ENCODE peak calls at places on chromosomes 13 and 19, in four cellular contexts. L is GM23338, E is thoracic aorta, F is fibroblast of the aortic adventitia. G is an unnamed sample.
A peak's percentile ranks its signal among the peaks of the same experiment; 100 is the strongest.

GRCh38 chr19:43668406-43669158 is 1.4 kb downstream of the PLAUR start:
- DNase-seq in F (peak; percentile 100), E (peak; percentile 98), L (peak; percentile 100), G (peak; percentile 100)

GRCh38 chr19:43586346-43586745 is 9.6 kb downstream of the IRGQ start:
- DNase-seq in E (no peak), F (no peak), L (no peak), G (no peak)

GRCh38 chr19:1503089-1503924 is 9.5 kb downstream of the ADAMTSL5 start:
- DNase-seq in L (peak; percentile 85), F (peak; percentile 31), E (no peak), G (peak; percentile 31)

GRCh38 chr19:36008336-36008978 is at the start of gene SYNE4:
- DNase-seq in L (peak; percentile 93), F (no peak), E (no peak), G (no peak)

GRCh38 chr19:39927524-39928356 is 6.7 kb downstream of the FCGBP start:
- DNase-seq in E (no peak), F (no peak), L (no peak), G (no peak)

GRCh38 chr19:45153339-45154063 is 7.3 kb downstream of the NKPD1 start:
- DNase-seq in E (no peak), L (peak; percentile 84), F (peak; percentile 42), G (peak; percentile 33)

GRCh38 chr19:21765151-21765550 is 2.2 kb downstream of the ZNF100 start:
- DNase-seq in L (no peak), F (no peak), E (no peak), G (no peak)

GRCh38 chr19:7830272-7830771 is 304 bp downstream of the EVI5L start:
- DNase-seq in F (no peak), E (no peak), L (no peak), G (no peak)

GRCh38 chr13:113616991-113617749 is 32.6 kb downstream of the TFDP1 start:
- DNase-seq in L (peak; percentile 69), F (no peak), E (no peak), G (peak; percentile 64)

GRCh38 chr13:99982741-99983400 is 1.3 kb downstream of the ZIC2 start:
- DNase-seq in L (peak; percentile 31), E (no peak), F (no peak), G (no peak)

GRCh38 chr13:50387124-50387581 is 371.9 kb downstream of the KCNRG start:
- DNase-seq in E (no peak), L (peak; percentile 72), F (peak; percentile 61), G (peak; percentile 16)

GRCh38 chr19:17306285-17306714 is 628 bp downstream of the MRPL34 start:
- DNase-seq in E (no peak), L (peak; percentile 71), F (no peak), G (no peak)

GRCh38 chr13:103810026-103810425 is 743.8 kb upstream of the SLC10A2 start:
- DNase-seq in E (no peak), L (no peak), F (no peak), G (no peak)

GRCh38 chr13:90238433-90238832 is 1109.1 kb upstream of the MIR17HG start:
- DNase-seq in L (peak; percentile 26), E (no peak), F (peak; percentile 1), G (peak; percentile 52)

GRCh38 chr13:72970956-72971355 is 87.8 kb upstream of the KLF5 start:
- DNase-seq in F (peak; percentile 17), L (no peak), E (no peak), G (no peak)

GRCh38 chr19:1651548-1652394 is 644 bp downstream of the TCF3 start:
- DNase-seq in F (peak; percentile 13), E (no peak), L (peak; percentile 58), G (peak; percentile 26)

GRCh38 chr13:73045036-73045435 is 13.8 kb upstream of the KLF5 start:
- DNase-seq in F (no peak), L (no peak), E (no peak), G (no peak)

GRCh38 chr19:42397315-42398166 is 7.4 kb upstream of the CNFN start:
- DNase-seq in E (no peak), F (no peak), L (no peak), G (no peak)

GRCh38 chr19:2034729-2035589 is 16.1 kb downstream of the MKNK2 start:
- DNase-seq in F (peak; percentile 31), L (peak; percentile 100), E (no peak), G (peak; percentile 52)

GRCh38 chr13:26558912-26559485 is 1.5 kb downstream of the WASF3 start:
- DNase-seq in L (peak; percentile 51), F (peak; percentile 37), E (no peak), G (peak; percentile 23)

GRCh38 chr19:55620951-55621672 is 3.3 kb downstream of the ZNF784 start:
- DNase-seq in F (no peak), E (no peak), L (no peak), G (no peak)

GRCh38 chr19:17555929-17556813 is 722 bp downstream of the COLGALT1 start:
- DNase-seq in E (no peak), L (peak; percentile 81), F (peak; percentile 58), G (peak; percentile 70)

GRCh38 chr19:33395561-33396550 is 22.3 kb downstream of the CEBPG start:
- DNase-seq in E (no peak), F (peak; percentile 63), L (no peak), G (peak; percentile 66)

GRCh38 chr13:25372275-25373081 is 704 bp downstream of the ATP8A2 start:
- DNase-seq in E (no peak), L (peak; percentile 64), F (no peak), G (no peak)

GRCh38 chr13:92941167-92941566 is 285.4 kb upstream of the GPC6 start:
- DNase-seq in E (no peak), F (peak; percentile 3), L (peak; percentile 4), G (no peak)

GRCh38 chr13:44368062-44368591 is 5.5 kb upstream of the SERP2 start:
- DNase-seq in F (peak; percentile 72), L (no peak), E (no peak), G (no peak)

GRCh38 chr19:58020985-58021384 is 12.8 kb upstream of the ZSCAN1 start:
- DNase-seq in L (no peak), E (no peak), F (no peak), G (no peak)

GRCh38 chr13:73341748-73342147 is 282.9 kb downstream of the KLF5 start:
- DNase-seq in L (peak; percentile 41), F (peak; percentile 25), E (no peak), G (peak; percentile 29)

GRCh38 chr19:58356236-58356970 is 3.1 kb upstream of the A1BG start:
- DNase-seq in F (peak; percentile 10), E (no peak), L (peak; percentile 82), G (peak; percentile 49)

GRCh38 chr19:11693505-11694499 is 44.9 kb downstream of the ZNF823 start:
- DNase-seq in F (peak; percentile 61), L (peak; percentile 85), E (no peak), G (peak; percentile 59)

GRCh38 chr13:67228031-67228430 is 2.1 kb downstream of the PCDH9 start:
- DNase-seq in E (no peak), F (no peak), L (no peak), G (no peak)

GRCh38 chr19:44748426-44749254 is at the start of gene BCL3:
- DNase-seq in F (no peak), E (no peak), L (peak; percentile 25), G (peak; percentile 80)

GRCh38 chr19:29524912-29525870 is 603 bp upstream of the VSTM2B start:
- DNase-seq in L (peak; percentile 80), E (no peak), F (no peak), G (no peak)

GRCh38 chr19:15264061-15264932 is 32.0 kb upstream of the EPHX3 start:
- DNase-seq in E (no peak), F (peak; percentile 78), L (peak; percentile 93), G (peak; percentile 80)
- TF ChIP-seq CTCF in E (peak; percentile 83), F (peak; percentile 81), L (peak; percentile 81), G (peak; percentile 72)

GRCh38 chr19:3575949-3576673 is 3.4 kb downstream of the HMG20B start:
- DNase-seq in E (no peak), F (no peak), L (no peak), G (no peak)
- H3K4me3 ChIP-seq in E (peak overlapping the region; percentile 56), F (no peak overlapping the region), L (peak overlapping the region; percentile 71), G (no peak overlapping the region)

DNA sequence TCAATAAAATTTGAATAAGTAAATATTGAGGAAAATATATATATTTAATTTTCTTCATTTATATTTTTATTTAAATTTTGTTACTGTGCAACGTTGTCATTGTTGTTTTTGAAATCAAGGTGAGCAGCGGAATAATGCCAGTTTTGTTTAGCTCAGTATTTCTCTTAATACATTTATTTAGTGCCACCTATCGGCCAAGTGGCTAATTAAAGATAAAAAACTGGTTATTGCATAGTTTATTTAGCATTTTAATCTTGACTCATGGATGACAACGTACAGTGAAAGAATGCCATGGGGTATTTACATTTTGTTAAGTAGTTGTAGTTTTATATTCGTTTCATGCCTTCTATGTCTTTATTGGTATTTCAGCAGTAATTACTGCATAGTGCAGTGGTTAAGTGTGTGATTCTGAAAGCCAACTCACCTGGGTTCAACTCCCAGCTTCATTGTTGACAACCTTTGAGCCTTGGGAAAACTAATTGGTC is 265.9 kb downstream of the MYO16 start:
- DNase-seq in F (peak; percentile 69), E (no peak), L (peak; percentile 69), G (peak; percentile 52)
- TF ChIP-seq CTCF in F (peak; percentile 45), E (peak; percentile 42), L (peak; percentile 48), G (peak; percentile 52)

DNA sequence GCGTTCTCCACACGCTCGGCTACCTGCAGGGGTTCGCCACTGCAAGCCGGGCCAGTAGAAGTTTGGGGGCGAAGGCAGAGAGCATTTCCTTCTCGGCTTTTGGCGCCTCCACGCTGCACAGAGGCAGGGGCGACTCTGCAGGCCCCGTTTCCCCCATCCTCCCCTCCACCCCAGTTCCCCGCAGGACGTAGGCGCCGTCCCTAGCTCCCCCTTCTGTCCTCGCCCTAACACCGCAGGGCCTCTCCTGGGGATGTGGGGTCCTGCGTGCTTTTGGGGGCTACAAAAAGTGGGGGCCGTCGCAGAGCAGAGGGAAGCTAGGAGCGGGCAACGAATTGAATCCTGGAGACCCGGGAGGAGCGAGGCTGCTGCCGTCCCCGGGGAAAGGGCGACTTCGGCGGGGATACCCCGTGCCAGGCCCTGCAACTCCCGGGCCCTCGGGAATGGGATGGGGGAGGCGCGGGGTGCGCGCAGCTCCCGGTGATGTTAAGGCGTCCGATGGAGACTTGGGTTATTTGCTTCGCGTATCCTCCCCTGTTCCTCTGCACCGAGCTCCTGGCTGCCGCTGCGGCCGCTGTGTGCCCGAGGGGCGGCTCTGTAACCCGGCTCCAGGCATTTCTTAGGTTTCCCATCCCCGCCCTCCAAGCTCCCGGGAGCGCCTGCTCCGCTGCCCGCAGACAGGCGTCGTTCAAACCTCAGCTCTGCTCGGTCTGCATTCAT is 255.9 kb upstream of the SOX21 start:
- DNase-seq in L (peak; percentile 83), F (no peak), E (no peak), G (no peak)
- H3K4me3 ChIP-seq in L (peak overlapping the region; percentile 69), F (peak overlapping the region; percentile 44), E (peak overlapping the region; percentile 38), G (peak overlapping the region; percentile 26)

GRCh38 chr19:13825489-13826475 is 30.5 kb downstream of the ZSWIM4 start:
- DNase-seq in L (peak; percentile 96), E (no peak), F (no peak), G (no peak)
- TF ChIP-seq CTCF in L (peak; percentile 43), E (no peak), F (no peak), G (peak; percentile 1)

GRCh38 chr19:51194527-51195315 is 30.2 kb upstream of the CD33 start:
- DNase-seq in E (no peak), F (no peak), L (no peak), G (no peak)
- H3K4me3 ChIP-seq in E (no peak overlapping the region), F (no peak overlapping the region), L (no peak overlapping the region), G (no peak overlapping the region)

G was measured in fibroblast of pulmonary artery.